ENCODE peak calls at places on chromosomes 5 and 9, in five cellular contexts. U is psoas muscle; O is CD8-positive, alpha-beta memory T cell; C is left ventricle myocardium inferior; I is lower lobe of right lung. K is an unnamed sample.

GRCh38 chr5:181203842-181204560 is 995 bp downstream of the TRIM7 start:
- DNase-seq in U (no peak), O (no peak), C (no peak), I (peak; percentile 56), K (no peak)

GRCh38 chr5:168317521-168318147 is 26.2 kb downstream of the WWC1 start:
- DNase-seq in U (no peak), O (no peak), C (no peak), I (no peak), K (peak; percentile 58)

GRCh38 chr5:122300374-122300773 is 11.7 kb upstream of the SNCAIP start:
- DNase-seq in U (no peak), O (no peak), C (no peak), I (no peak), K (no peak)

GRCh38 chr5:160979356-160979755 is 127.3 kb upstream of the ATP10B start:
- DNase-seq in U (no peak), O (no peak), C (no peak), I (no peak), K (no peak)

GRCh38 chr9:9603345-9603744 is 1009.5 kb downstream of the PTPRD start:
- DNase-seq in U (no peak), O (no peak), C (no peak), I (no peak), K (no peak)

GRCh38 chr5:179906795-179907569 is 715 bp downstream of the TBC1D9B start:
- DNase-seq in U (peak; percentile 74), O (no peak), C (no peak), I (peak; percentile 60), K (peak; percentile 52)

GRCh38 chr5:75509956-75510355 is 1.5 kb downstream of the CERT1 start:
- DNase-seq in U (no peak), O (no peak), C (no peak), I (peak; percentile 46), K (no peak)

GRCh38 chr5:66197764-66198405 is 53.8 kb downstream of the SREK1 start:
- DNase-seq in U (no peak), O (no peak), C (no peak), I (no peak), K (no peak)

GRCh38 chr9:76161103-76161502 is 233.1 kb downstream of the RFK start:
- DNase-seq in U (no peak), O (no peak), C (no peak), I (no peak), K (no peak)

GRCh38 chr5:143923634-143924265 is 111.8 kb downstream of the HMHB1 start:
- DNase-seq in U (no peak), O (no peak), C (no peak), I (no peak), K (no peak)

GRCh38 chr9:34984049-34984448 is 5.5 kb upstream of the DNAJB5 start:
- DNase-seq in U (no peak), O (no peak), C (no peak), I (no peak), K (no peak)

GRCh38 chr5:115349001-115349817 is 52.8 kb upstream of the CCDC112 start:
- DNase-seq in U (no peak), O (no peak), C (no peak), I (no peak), K (peak; percentile 56)

GRCh38 chr5:171462928-171463843 is 43.7 kb downstream of the FGF18 start:
- DNase-seq in U (no peak), O (no peak), C (no peak), I (no peak), K (no peak)

GRCh38 chr9:136328622-136329041 is 1.3 kb downstream of the GPSM1 start:
- DNase-seq in U (no peak), O (no peak), C (no peak), I (no peak), K (no peak)

GRCh38 chr5:115815693-115816225 is 700 bp downstream of the CDO1 start:
- DNase-seq in U (no peak), O (no peak), C (peak; percentile 15), I (no peak), K (no peak)

GRCh38 chr9:132894343-132894742 is 15.6 kb downstream of the SPACA9 start:
- DNase-seq in U (no peak), O (no peak), C (no peak), I (no peak), K (no peak)

GRCh38 chr9:135256568-135257354 is 169.3 kb downstream of the OLFM1 start:
- DNase-seq in U (peak; percentile 41), O (peak; percentile 30), C (no peak), I (peak; percentile 29), K (no peak)

GRCh38 chr5:58401701-58402100 is 58.2 kb downstream of the PLK2 start:
- DNase-seq in U (no peak), O (no peak), C (no peak), I (no peak), K (no peak)

GRCh38 chr5:60346391-60346790 is 353.6 kb downstream of the DEPDC1B start:
- DNase-seq in U (no peak), O (no peak), C (no peak), I (no peak), K (no peak)

GRCh38 chr5:75611324-75612210 is at the start of gene ANKDD1B:
- DNase-seq in U (peak; percentile 60), O (no peak), C (no peak), I (peak; percentile 65), K (peak; percentile 25)

GRCh38 chr9:129610193-129610472 is 10.8 kb downstream of the C9orf50 start:
- DNase-seq in U (no peak), O (no peak), C (no peak), I (no peak), K (no peak)

GRCh38 chr9:86288501-86288900 is 6.2 kb upstream of the ISCA1 start:
- DNase-seq in U (no peak), O (no peak), C (no peak), I (no peak), K (no peak)

GRCh38 chr5:61184708-61185107 is 22.4 kb upstream of the SMIM15 start:
- DNase-seq in U (no peak), O (no peak), C (no peak), I (no peak), K (no peak)

GRCh38 chr5:60597570-60597969 is 102.4 kb downstream of the DEPDC1B start:
- DNase-seq in U (no peak), O (no peak), C (no peak), I (no peak), K (no peak)

GRCh38 chr9:92971776-92972175 is 24.5 kb downstream of the FGD3 start:
- DNase-seq in U (no peak), O (no peak), C (no peak), I (no peak), K (no peak)

GRCh38 chr9:117825609-117826347 is 121.6 kb downstream of the TLR4 start:
- DNase-seq in U (no peak), O (peak; percentile 56), C (no peak), I (no peak), K (peak; percentile 22)

GRCh38 chr5:51414516-51414915 is 31.3 kb downstream of the ISL1 start:
- DNase-seq in U (no peak), O (no peak), C (no peak), I (no peak), K (no peak)

GRCh38 chr5:96961053-96961452 is 25.2 kb downstream of the LNPEP start:
- DNase-seq in U (no peak), O (no peak), C (no peak), I (no peak), K (no peak)

GRCh38 chr5:125194901-125195300 is 448.5 kb upstream of the ZNF608 start:
- DNase-seq in U (no peak), O (no peak), C (no peak), I (no peak), K (no peak)

GRCh38 chr9:71071633-71072032 is 49.8 kb downstream of the TRPM3 start:
- DNase-seq in U (no peak), O (no peak), C (no peak), I (no peak), K (no peak)

GRCh38 chr9:127563579-127563978 is 48.5 kb upstream of the STXBP1 start:
- DNase-seq in U (no peak), O (no peak), C (no peak), I (no peak), K (no peak)
- H3K4me1 ChIP-seq in U (peaks cover 23% of the 10 kb centered on the region), O (peaks cover 15% of the 10 kb centered on the region), C (peaks cover 84% of the 10 kb centered on the region), I (peaks cover 77% of the 10 kb centered on the region), K (peaks cover 85% of the 10 kb centered on the region)

DNA sequence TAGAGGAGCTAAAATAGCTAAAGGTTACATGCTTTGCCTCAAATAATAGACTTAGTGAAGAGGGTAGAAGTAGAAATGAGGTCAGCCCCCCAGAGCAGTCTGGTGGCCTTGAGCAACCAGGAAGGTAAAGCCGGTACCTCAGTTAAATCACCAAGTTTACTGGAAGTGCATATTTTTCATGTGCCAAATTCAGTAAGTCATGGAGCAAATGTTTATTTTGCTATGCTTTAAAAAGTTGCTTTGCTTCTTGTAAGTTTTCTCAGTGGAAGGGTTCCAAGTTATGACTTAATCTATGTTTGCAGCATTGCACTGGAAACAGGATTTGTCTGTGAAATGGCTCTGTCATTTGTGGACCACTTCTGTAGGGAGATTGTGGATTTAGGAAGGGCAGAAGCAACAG is 256.7 kb downstream of the ARRDC3 start:
- DNase-seq in U (no peak), O (no peak), C (no peak), I (no peak), K (no peak)
- H3K4me1 ChIP-seq in U (peaks cover 8% of the 10 kb centered on the region), O (no peaks in the 10 kb centered on the region), C (peaks cover 57% of the 10 kb centered on the region), I (peaks cover 35% of the 10 kb centered on the region), K (peaks cover 38% of the 10 kb centered on the region)

DNA sequence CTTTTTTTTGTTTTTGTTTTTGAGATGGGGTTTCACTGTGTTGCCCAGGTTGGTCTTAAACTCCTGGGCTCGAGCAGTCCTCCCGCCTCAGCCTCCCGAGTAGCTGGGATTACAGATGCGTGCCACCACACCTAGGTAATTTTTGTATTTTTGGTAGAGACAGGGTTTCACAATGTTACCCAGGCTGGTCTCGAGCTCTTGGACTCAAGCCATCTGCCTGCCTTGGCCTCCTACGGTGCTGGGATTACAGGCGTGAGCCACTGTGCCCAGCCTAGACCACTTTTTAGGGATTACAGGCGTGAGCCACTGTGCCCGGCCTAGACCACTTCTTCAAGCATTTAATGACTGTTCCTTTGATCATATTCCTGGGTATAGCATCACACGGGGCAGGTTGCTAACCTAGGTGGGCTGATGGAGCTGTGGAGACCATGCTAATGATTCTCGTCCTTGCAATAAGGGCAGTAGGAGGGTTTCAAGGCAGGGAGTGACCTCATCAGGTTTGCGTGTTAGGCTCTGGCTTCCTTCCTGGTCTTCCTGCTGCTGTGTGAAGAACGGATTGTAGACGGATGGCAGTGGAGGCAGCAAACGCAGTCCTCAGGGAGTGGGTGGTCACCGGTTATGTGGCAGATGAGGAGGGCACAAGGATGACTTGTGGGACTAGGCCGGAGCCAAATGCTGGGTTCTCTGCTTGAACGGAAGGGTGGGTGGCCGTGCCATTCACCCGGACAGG is 13.8 kb downstream of the EHMT1 start:
- DNase-seq in U (no peak), O (no peak), C (no peak), I (peak; percentile 23), K (no peak)
- H3K4me1 ChIP-seq in U (peaks cover 30% of the 10 kb centered on the region), O (peaks cover 32% of the 10 kb centered on the region), C (peaks cover 60% of the 10 kb centered on the region), I (peaks cover 55% of the 10 kb centered on the region), K (peaks cover 18% of the 10 kb centered on the region)

GRCh38 chr5:138568061-138568824 is 7.0 kb downstream of the HSPA9 start:
- DNase-seq in U (no peak), O (no peak), C (no peak), I (no peak), K (no peak)
- H3K4me1 ChIP-seq in U (peaks cover 27% of the 10 kb centered on the region), O (peaks cover 43% of the 10 kb centered on the region), C (peaks cover 51% of the 10 kb centered on the region), I (peaks cover under 1% of the 10 kb centered on the region), K (peaks cover 6% of the 10 kb centered on the region)

GRCh38 chr9:38042626-38043359 is 26.2 kb downstream of the SHB start:
- DNase-seq in U (no peak), O (no peak), C (no peak), I (no peak), K (no peak)
- H3K4me1 ChIP-seq in U (peaks cover 42% of the 10 kb centered on the region), O (no peaks in the 10 kb centered on the region), C (peaks cover 93% of the 10 kb centered on the region), I (peaks cover 73% of the 10 kb centered on the region), K (peaks cover 93% of the 10 kb centered on the region)

K was measured in body of pancreas.